ENCODE peak calls at places on chromosomes 11 and 22, in five cellular contexts. D, K, L, A and T are unnamed samples.

GRCh38 chr11:64358907-64359711 is at the start of gene RPS6KA4:
- DNase-seq in D (peak), K (no peak), L (peak), A (peak), T (peak)

GRCh38 chr11:61009392-61010275 is 38.2 kb downstream of the CD6 start:
- DNase-seq in D (no peak), K (no peak), L (no peak), A (no peak), T (no peak)

GRCh38 chr22:20036535-20037392 is 15.9 kb downstream of the TANGO2 start:
- DNase-seq in D (no peak), K (no peak), L (no peak), A (no peak), T (no peak)

GRCh38 chr11:111372538-111372937 is 6.5 kb downstream of the POU2AF1 start:
- DNase-seq in D (no peak), K (no peak), L (no peak), A (no peak), T (no peak)

GRCh38 chr22:30985561-30986208 is 16.6 kb downstream of the TUG1 start:
- DNase-seq in D (no peak), K (no peak), L (peak), A (no peak), T (no peak)

GRCh38 chr11:118903204-118904015 is 19.7 kb downstream of the CXCR5 start:
- DNase-seq in D (no peak), K (no peak), L (no peak), A (no peak), T (no peak)

GRCh38 chr11:118918686-118919280 is 6.9 kb downstream of the BCL9L start:
- DNase-seq in D (no peak), K (no peak), L (no peak), A (no peak), T (peak)

GRCh38 chr11:8068605-8069221 is 12.3 kb upstream of the TUB start:
- DNase-seq in D (peak), K (no peak), L (no peak), A (peak), T (no peak)

GRCh38 chr22:46572911-46573780 is 35.7 kb upstream of the CELSR1 start:
- DNase-seq in D (no peak), K (no peak), L (no peak), A (no peak), T (no peak)

GRCh38 chr11:94732617-94733292 is 35.4 kb upstream of the AMOTL1 start:
- DNase-seq in D (peak), K (no peak), L (no peak), A (peak), T (no peak)

GRCh38 chr11:67572747-67573419 is 10.7 kb upstream of the GSTP1 start:
- DNase-seq in D (peak), K (peak), L (peak), A (peak), T (peak)

GRCh38 chr22:26391623-26392022 is 37.4 kb upstream of the ASPHD2 start:
- DNase-seq in D (no peak), K (no peak), L (peak), A (no peak), T (no peak)

GRCh38 chr11:33703234-33703633 is 2.6 kb upstream of the C11orf91 start:
- DNase-seq in D (peak), K (no peak), L (no peak), A (peak), T (no peak)

GRCh38 chr11:86243377-86243776 is 1.2 kb upstream of the EED start:
- DNase-seq in D (no peak), K (no peak), L (no peak), A (no peak), T (no peak)
- H2AFZ ChIP-seq in D (no peak), K (no peak), L (peak), A (no peak), T (peak)

GRCh38 chr22:23772315-23773246 is at the start of gene MMP11:
- DNase-seq in D (peak), K (no peak), L (peak), A (no peak), T (peak)
- H2AFZ ChIP-seq in D (peak), K (peak), L (peak), A (peak), T (peak)

GRCh38 chr11:46535688-46536087 is 58.1 kb downstream of the AMBRA1 start:
- DNase-seq in D (no peak), K (no peak), L (no peak), A (no peak), T (no peak)

GRCh38 chr11:46541593-46542371 is 52.0 kb downstream of the AMBRA1 start:
- DNase-seq in D (no peak), K (no peak), L (no peak), A (no peak), T (no peak)

GRCh38 chr11:46537121-46537520 is 56.7 kb downstream of the AMBRA1 start:
- DNase-seq in D (peak), K (no peak), L (peak), A (no peak), T (no peak)

GRCh38 chr11:46534713-46535112 is 59.1 kb downstream of the AMBRA1 start:
- DNase-seq in D (no peak), K (no peak), L (no peak), A (no peak), T (no peak)

GRCh38 chr11:46537851-46538295 is 56.0 kb downstream of the AMBRA1 start:
- DNase-seq in D (peak), K (peak), L (peak), A (peak), T (peak)
- H2AFZ ChIP-seq in D (no peak), K (no peak), L (no peak), A (no peak), T (no peak)

GRCh38 chr11:36292311-36292722 is 3.1 kb upstream of the COMMD9 start:
- DNase-seq in D (peak), K (peak), L (peak), A (peak), T (peak)

GRCh38 chr11:36288442-36289225 is 590 bp downstream of the COMMD9 start:
- DNase-seq in D (no peak), K (no peak), L (no peak), A (no peak), T (no peak)

DNA sequence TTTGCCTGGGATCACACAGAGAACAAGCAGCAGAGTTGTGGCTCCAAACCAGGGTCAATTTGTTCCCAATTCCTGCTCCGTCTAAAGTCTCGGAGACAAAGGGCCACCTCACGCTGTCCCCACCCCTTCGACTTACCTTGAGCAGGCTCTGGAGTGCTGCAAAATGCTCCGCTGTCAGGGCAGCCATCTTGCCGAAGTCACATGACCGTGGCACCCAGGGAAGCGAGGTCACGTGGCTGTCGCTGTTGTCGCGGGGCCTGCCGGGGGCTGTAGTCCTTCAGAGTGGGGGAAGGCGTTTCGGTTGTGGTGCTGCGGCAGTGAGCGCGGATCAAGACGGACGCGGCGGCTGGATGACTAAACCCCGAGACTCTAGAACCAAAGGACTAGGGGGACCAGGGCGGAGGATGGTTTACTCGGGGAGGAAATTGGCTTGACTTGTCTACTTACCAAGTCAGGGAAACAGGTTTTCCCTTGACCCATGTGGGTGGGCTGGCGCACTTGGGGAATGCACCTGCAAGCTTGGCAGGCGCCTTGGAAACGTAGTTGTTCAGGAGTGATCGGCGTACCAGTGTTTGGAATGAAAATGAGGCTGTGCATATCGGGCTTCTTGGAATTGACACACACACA is at the start of gene COMMD9:
- DNase-seq in D (peak), K (peak), L (peak), A (peak), T (peak)
- H2AFZ ChIP-seq in D (peak), K (peak), L (peak), A (peak), T (peak)

GRCh38 chr11:20035701-20036601 is 124.3 kb downstream of the DBX1 start:
- DNase-seq in D (peak), K (no peak), L (no peak), A (no peak), T (no peak)

GRCh38 chr11:20037358-20037757 is 122.9 kb downstream of the DBX1 start:
- DNase-seq in D (no peak), K (no peak), L (no peak), A (no peak), T (no peak)

GRCh38 chr11:20038364-20038893 is 121.8 kb downstream of the DBX1 start:
- DNase-seq in D (no peak), K (no peak), L (no peak), A (no peak), T (no peak)

GRCh38 chr11:20035375-20035700 is 124.9 kb downstream of the DBX1 start:
- DNase-seq in D (no peak), K (no peak), L (no peak), A (no peak), T (no peak)

DNA sequence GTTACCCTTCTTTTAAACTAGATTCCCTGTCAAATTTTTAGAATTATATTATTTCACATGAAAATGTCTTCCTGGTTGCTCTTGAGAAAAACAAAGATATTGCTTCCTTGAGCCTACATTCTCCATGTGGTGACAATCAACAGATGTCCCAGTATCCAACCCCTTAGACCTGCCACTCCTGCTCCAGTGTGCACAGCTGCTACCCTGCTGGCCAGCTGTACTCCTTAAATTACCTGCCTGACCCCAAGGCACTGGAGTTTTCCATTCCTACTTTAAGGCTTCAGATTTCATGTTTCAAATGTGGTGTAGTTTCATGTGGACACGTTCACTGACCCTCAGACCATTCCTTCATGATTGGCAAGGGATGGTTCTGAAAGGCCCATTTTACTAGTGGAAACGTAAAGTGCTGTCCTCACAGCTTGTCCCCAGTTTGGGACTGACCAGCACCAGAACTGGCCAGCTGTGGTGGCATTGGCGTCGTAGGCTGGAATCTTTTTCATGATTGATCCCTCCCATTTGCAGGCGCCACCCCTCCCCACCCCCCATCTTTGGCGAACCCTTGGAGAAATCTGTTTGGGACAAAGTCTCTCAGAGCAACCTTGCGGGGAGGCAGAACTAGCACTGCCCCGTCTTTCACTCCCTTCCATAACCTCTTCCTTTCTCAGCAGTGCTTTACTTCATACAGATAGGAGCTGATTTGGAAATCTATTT is 123.5 kb downstream of the DBX1 start:
- DNase-seq in D (no peak), K (no peak), L (no peak), A (no peak), T (no peak)
- H2AFZ ChIP-seq in D (no peak), K (no peak), L (no peak), A (no peak), T (no peak)

DNA sequence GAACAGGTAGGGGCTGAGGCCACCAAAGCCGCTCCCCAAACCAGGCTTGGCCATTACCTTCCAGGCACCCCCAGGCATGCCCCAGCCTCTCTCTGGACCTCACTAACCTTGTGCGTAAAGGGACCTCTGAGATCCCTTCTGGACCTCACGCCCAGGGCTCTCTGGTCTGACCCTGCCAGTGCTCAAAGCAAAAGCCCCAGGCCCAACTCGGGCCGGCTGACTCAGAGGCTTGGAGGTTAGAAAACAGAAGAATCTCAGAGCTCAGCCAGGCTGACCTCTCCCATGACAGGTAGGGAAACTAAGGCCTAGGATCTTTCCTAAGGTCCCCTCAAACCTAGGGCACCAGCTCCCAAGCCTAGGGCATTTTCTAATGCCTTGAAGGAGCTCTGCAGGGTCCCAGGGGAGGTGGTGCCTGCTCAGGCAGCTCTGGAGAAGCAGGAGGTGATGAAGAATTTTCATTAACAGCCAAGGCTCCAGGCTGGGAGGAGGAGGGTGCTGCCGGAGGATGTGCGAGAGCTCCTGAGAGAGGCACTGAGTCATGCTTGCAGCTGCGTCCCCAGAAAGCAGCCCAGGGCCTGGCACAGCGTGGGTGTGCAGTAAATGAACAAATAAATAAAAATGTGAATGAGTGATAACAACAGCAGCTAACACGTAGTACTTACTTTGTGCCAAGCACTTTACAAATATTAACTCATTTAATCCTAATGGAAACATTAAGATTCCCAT is 25.6 kb downstream of the ARRB1 start:
- DNase-seq in D (peak), K (peak), L (no peak), A (peak), T (peak)
- H2AFZ ChIP-seq in D (no peak), K (no peak), L (no peak), A (no peak), T (no peak)

GRCh38 chr11:125452125-125452470 is 44.0 kb downstream of the FEZ1 start:
- DNase-seq in D (no peak), K (no peak), L (no peak), A (no peak), T (no peak)

GRCh38 chr11:125455851-125456250 is 40.2 kb downstream of the FEZ1 start:
- DNase-seq in D (no peak), K (no peak), L (no peak), A (no peak), T (no peak)

GRCh38 chr11:125460275-125460674 is 35.8 kb downstream of the FEZ1 start:
- DNase-seq in D (no peak), K (no peak), L (no peak), A (no peak), T (no peak)

GRCh38 chr11:125454047-125454446 is 42.0 kb downstream of the FEZ1 start:
- DNase-seq in D (no peak), K (no peak), L (no peak), A (no peak), T (no peak)

DNA sequence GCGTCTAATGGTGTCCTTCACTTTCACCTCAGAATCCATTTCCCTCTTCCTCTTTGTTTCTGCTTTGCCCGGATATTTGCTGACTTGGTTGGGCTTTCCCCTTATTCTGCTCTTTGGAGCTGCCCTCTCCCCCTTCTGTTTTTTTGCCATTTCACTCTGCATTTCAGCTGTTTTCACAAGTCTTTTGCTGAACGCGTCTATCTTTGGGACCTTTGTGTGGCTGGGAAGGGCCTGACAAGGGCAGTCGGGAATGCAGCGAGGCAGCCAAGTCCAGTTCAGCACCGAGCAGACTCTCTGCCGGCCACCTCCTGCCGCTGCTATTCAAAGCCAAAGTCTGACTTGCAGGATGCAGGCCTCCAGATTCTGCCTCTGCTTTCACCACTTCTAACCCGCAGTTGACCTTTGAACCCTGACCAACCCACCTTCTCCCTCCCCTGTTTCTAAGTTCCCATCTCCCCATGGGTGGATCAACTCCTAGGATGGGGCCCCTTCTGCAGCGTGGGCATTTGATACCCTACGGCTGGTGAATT is 38.2 kb downstream of the FEZ1 start:
- DNase-seq in D (no peak), K (no peak), L (peak), A (peak), T (no peak)
- H2AFZ ChIP-seq in D (no peak), K (no peak), L (peak), A (peak), T (no peak)

GRCh38 chr11:57764527-57764926 is 2.9 kb downstream of the CTNND1 start:
- DNase-seq in D (peak), K (no peak), L (no peak), A (no peak), T (no peak)

GRCh38 chr11:57764972-57765371 is 3.4 kb downstream of the CTNND1 start:
- DNase-seq in D (no peak), K (no peak), L (no peak), A (no peak), T (no peak)

GRCh38 chr11:57763568-57763967 is 2.0 kb downstream of the CTNND1 start:
- DNase-seq in D (peak), K (no peak), L (peak), A (peak), T (no peak)

GRCh38 chr11:57761301-57762234 is at the start of gene CTNND1:
- DNase-seq in D (peak), K (peak), L (peak), A (peak), T (peak)

GRCh38 chr11:57762235-57762866 is 749 bp downstream of the CTNND1 start:
- DNase-seq in D (peak), K (no peak), L (no peak), A (no peak), T (no peak)
- H2AFZ ChIP-seq in D (no peak), K (no peak), L (no peak), A (no peak), T (peak)